ENCODE peak calls at places on chromosomes 4 and X, in five cellular contexts. C is fibroblast of lung, I is suprapubic skin, J is IMR-90, H is HepG2. V is an unnamed sample.

GRCh38 chrX:107743995-107744394 is 31.6 kb downstream of the TSC22D3 start:
- DNase-seq in C (no peak), I (no peak), H (no peak), J (no peak), V (no peak)

GRCh38 chr4:3862640-3863420 is 96.6 kb downstream of the ADRA2C start:
- DNase-seq in J (no peak), I (peak; percentile 57), C (no peak), H (no peak), V (no peak)

GRCh38 chr4:20418865-20419451 is 167.3 kb downstream of the SLIT2 start:
- DNase-seq in J (peak; percentile 79), H (peak; percentile 36), I (no peak), C (peak; percentile 68), V (peak; percentile 75)

GRCh38 chr4:54542119-54542438 is 115.7 kb upstream of the KIT start:
- DNase-seq in J (no peak), I (no peak), C (peak; percentile 47), H (no peak), V (no peak)

GRCh38 chr4:30801876-30802275 is 81.7 kb downstream of the PCDH7 start:
- DNase-seq in I (no peak), H (no peak), C (peak; percentile 63), J (no peak), V (no peak)

GRCh38 chrX:20433376-20433775 is 166.7 kb upstream of the RPS6KA3 start:
- DNase-seq in I (no peak), H (no peak), C (peak; percentile 44), J (peak; percentile 24), V (no peak)

GRCh38 chrX:71454222-71454621 is 78.7 kb upstream of the OGT start:
- DNase-seq in I (no peak), H (no peak), J (peak; percentile 42), C (peak; percentile 34), V (no peak)

GRCh38 chr4:87229979-87230378 is 9.6 kb upstream of the KLHL8 start:
- DNase-seq in I (no peak), J (no peak), H (no peak), C (no peak), V (no peak)

GRCh38 chr4:182770969-182771330 is 146.2 kb downstream of the DCTD start:
- DNase-seq in J (peak; percentile 12), H (peak; percentile 7), C (peak; percentile 27), I (no peak), V (no peak)

GRCh38 chr4:84389406-84389805 is 109.7 kb downstream of the NKX6-1 start:
- DNase-seq in C (peak; percentile 40), J (no peak), H (no peak), I (no peak), V (no peak)

GRCh38 chr4:99645036-99645435 is 12.6 kb downstream of the C4orf54 start:
- DNase-seq in H (no peak), I (no peak), C (no peak), J (no peak), V (no peak)

GRCh38 chr4:47068986-47069385 is 37.6 kb downstream of the GABRB1 start:
- DNase-seq in C (peak; percentile 86), J (peak; percentile 31), I (no peak), H (no peak), V (no peak)

GRCh38 chr4:37995981-37996770 is 36.0 kb downstream of the PTTG2 start:
- DNase-seq in I (no peak), H (no peak), J (no peak), C (no peak), V (no peak)

GRCh38 chr4:66558651-66559050 is 888.4 kb upstream of the EPHA5 start:
- DNase-seq in H (no peak), J (no peak), I (no peak), C (peak; percentile 84), V (no peak)

GRCh38 chr4:86358176-86358701 is 1.6 kb downstream of the MAPK10 start:
- DNase-seq in C (peak; percentile 8), J (peak; percentile 47), H (no peak), I (no peak), V (no peak)

GRCh38 chrX:18676050-18676449 is 4.1 kb upstream of the RS1 start:
- DNase-seq in I (no peak), H (no peak), J (no peak), C (no peak), V (no peak)

GRCh38 chrX:130055103-130055502 is 55.2 kb downstream of the ELF4 start:
- DNase-seq in C (peak; percentile 72), H (no peak), I (no peak), J (peak; percentile 69), V (no peak)

GRCh38 chr4:177862541-177863176 is 420.4 kb upstream of the AGA start:
- DNase-seq in H (no peak), C (no peak), J (no peak), I (no peak), V (no peak)

GRCh38 chrX:139680356-139680755 is 27.6 kb downstream of the MCF2 start:
- DNase-seq in J (no peak), C (no peak), H (no peak), I (no peak), V (no peak)

GRCh38 chr4:101183658-101184373 is 163.5 kb downstream of the PPP3CA start:
- DNase-seq in H (no peak), I (no peak), J (peak; percentile 42), C (peak; percentile 53), V (no peak)

GRCh38 chrX:74178536-74178935 is 125.4 kb upstream of the ZCCHC13 start:
- DNase-seq in H (no peak), J (no peak), I (no peak), C (no peak), V (no peak)

GRCh38 chr4:137375111-137375850 is 157.0 kb downstream of the PCDH18 start:
- DNase-seq in I (no peak), J (no peak), H (no peak), C (no peak), V (no peak)

GRCh38 chr4:102687373-102687981 is 73.3 kb downstream of the MANBA start:
- DNase-seq in H (no peak), I (no peak), J (peak; percentile 43), C (peak; percentile 75), V (no peak)

GRCh38 chr4:155777971-155778710 is 19.3 kb downstream of the GUCY1B1 start:
- DNase-seq in J (peak; percentile 84), C (peak; percentile 60), H (no peak), I (no peak), V (no peak)
- H3K27ac ChIP-seq in J (peak overlapping the region; percentile 75), C (no peak overlapping the region), H (no peak overlapping the region), I (no peak overlapping the region), V (no peak overlapping the region)

GRCh38 chrX:4265036-4265435 is 551.6 kb upstream of the PRKX start:
- DNase-seq in J (no peak), I (no peak), H (no peak), C (no peak), V (peak; percentile 31)

GRCh38 chrX:4268676-4269075 is 555.2 kb upstream of the PRKX start:
- DNase-seq in H (no peak), J (no peak), I (no peak), C (no peak), V (no peak)

DNA sequence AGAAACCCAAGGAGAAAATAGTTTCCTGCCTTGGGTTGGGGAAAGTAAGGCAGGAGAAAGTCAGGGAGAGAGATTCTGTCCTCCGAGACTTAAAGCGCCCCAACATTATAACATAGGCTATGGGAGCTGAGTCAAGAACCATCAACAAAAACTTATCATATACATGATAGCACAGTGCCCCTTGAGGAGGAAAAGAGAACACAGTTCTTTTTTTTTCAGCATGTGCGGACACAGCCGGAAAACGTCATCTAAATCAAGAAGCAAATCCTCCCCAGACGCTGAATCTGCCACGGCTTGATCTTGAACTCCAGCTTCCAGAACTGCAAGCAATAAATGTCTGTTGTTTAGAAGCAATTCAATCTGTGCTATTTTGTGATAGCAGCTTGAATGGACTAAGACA is 549.6 kb upstream of the PRKX start:
- DNase-seq in J (no peak), I (no peak), C (no peak), H (no peak), V (peak; percentile 73)
- H3K9me3 ChIP-seq in J (peaks cover 6% of the 10 kb centered on the region), I (no peaks in the 10 kb centered on the region), C (no peaks in the 10 kb centered on the region), H (no peaks in the 10 kb centered on the region), V (no peaks in the 10 kb centered on the region)

GRCh38 chr4:89539374-89539773 is 231.8 kb upstream of the GPRIN3 start:
- DNase-seq in C (peak; percentile 78), I (no peak), J (peak; percentile 93), H (no peak), V (no peak)

GRCh38 chr4:89537281-89537680 is 229.7 kb upstream of the GPRIN3 start:
- DNase-seq in C (no peak), J (no peak), I (no peak), H (no peak), V (no peak)

GRCh38 chr4:89539797-89540711 is 232.5 kb upstream of the GPRIN3 start:
- DNase-seq in I (no peak), H (no peak), C (peak; percentile 4), J (peak; percentile 21), V (peak; percentile 52)

GRCh38 chr4:89538886-89539285 is 231.3 kb upstream of the GPRIN3 start:
- DNase-seq in C (no peak), J (peak; percentile 43), H (no peak), I (no peak), V (no peak)

DNA sequence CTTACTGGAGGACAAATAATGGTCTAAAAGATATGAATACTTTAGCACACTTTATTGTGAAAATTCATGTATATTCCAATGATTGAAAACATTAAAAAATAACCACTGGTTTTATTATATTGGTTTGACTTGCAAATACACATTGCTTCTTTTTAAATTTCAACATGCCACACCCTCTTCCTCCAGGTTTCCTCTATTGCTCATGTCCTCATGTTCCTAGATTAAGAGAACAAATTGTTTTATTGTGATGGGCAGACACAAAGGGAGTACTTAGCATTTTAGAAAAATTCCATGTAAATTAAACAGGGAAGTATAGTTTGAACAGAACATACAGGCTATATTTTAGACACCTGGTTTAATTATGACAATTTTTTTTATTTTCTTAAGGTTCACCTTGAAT is 230.6 kb upstream of the GPRIN3 start:
- DNase-seq in J (no peak), H (no peak), C (no peak), I (no peak), V (no peak)
- TF ChIP-seq CTCF in J (no peak), H (no peak), C (no peak), I (no peak), V (no peak)

GRCh38 chr4:53103489-53103888 is 241.4 kb downstream of the RASL11B start:
- DNase-seq in H (no peak), J (no peak), C (no peak), I (no peak), V (no peak)

GRCh38 chr4:53094040-53094439 is 231.9 kb downstream of the RASL11B start:
- DNase-seq in J (no peak), H (no peak), I (no peak), C (no peak), V (no peak)

GRCh38 chr4:53100801-53101581 is 238.9 kb downstream of the RASL11B start:
- DNase-seq in I (no peak), H (no peak), C (peak; percentile 94), J (peak; percentile 84), V (peak; percentile 0)

DNA sequence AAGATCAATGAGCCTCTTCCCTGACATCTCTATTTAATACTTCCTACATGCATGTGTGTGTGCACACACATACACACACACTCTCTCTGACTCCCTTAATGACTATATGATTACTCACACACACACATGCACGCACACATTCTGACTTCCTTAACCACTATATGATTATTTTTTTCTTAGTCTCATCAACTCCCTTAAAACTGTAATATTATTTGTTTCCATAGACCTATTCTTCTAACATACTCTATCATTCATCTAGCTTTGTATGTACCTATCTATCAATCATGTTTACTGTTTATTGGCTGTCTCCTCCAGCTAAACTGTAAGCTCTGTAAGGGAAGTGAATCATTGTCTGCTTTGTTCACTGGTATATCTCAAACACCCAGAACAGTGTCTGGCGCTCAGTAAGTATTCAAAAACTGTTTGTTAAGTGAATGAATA is 236.6 kb downstream of the RASL11B start:
- DNase-seq in H (no peak), I (no peak), J (peak; percentile 92), C (peak; percentile 89), V (no peak)
- H3K27ac ChIP-seq in H (no peak overlapping the region), I (no peak overlapping the region), J (no peak overlapping the region), C (no peak overlapping the region), V (no peak overlapping the region)